ENCODE peak calls at places on chromosome 10, in ten cellular contexts. One of them, this sample, is unnamed.

GRCh38 chr10:100346351-100346764 is 675 bp upstream of the SCD start:
- DNase-seq in A549: peak; percentile 75
- DNase-seq in fibroblast of lung: peak; percentile 77
- DNase-seq in thoracic aorta: no peak
- DNase-seq in lower lobe of right lung: peak; percentile 83
- DNase-seq in fibroblast of the aortic adventitia: peak; percentile 63
- DNase-seq in heart left ventricle: peak; percentile 67
- DNase-seq in CD4-positive, CD25-positive, alpha-beta regulatory T cell: peak; percentile 36
- DNase-seq in AG04450: peak; percentile 27
- DNase-seq in aorta: peak; percentile 91
- DNase-seq in this sample: peak; percentile 73

GRCh38 chr10:22682237-22683192 is 31.9 kb downstream of the PIP4K2A start:
- DNase-seq in fibroblast of the aortic adventitia: peak; percentile 66
- DNase-seq in aorta: no peak
- DNase-seq in thoracic aorta: no peak
- DNase-seq in AG04450: no peak
- DNase-seq in A549: peak; percentile 53
- DNase-seq in lower lobe of right lung: peak; percentile 47
- DNase-seq in fibroblast of lung: peak; percentile 51
- DNase-seq in heart left ventricle: no peak
- DNase-seq in CD4-positive, CD25-positive, alpha-beta regulatory T cell: peak; percentile 31
- DNase-seq in this sample: peak; percentile 88

GRCh38 chr10:79248341-79248931 is 98.8 kb upstream of the PPIF start:
- DNase-seq in aorta: peak; percentile 88
- DNase-seq in thoracic aorta: no peak
- DNase-seq in A549: no peak
- DNase-seq in AG04450: no peak
- DNase-seq in fibroblast of lung: no peak
- DNase-seq in heart left ventricle: peak; percentile 68
- DNase-seq in fibroblast of the aortic adventitia: no peak
- DNase-seq in CD4-positive, CD25-positive, alpha-beta regulatory T cell: no peak
- DNase-seq in lower lobe of right lung: peak; percentile 77
- DNase-seq in this sample: peak; percentile 94

GRCh38 chr10:79014796-79015195 is 54.0 kb upstream of the ZMIZ1 start:
- DNase-seq in lower lobe of right lung: no peak
- DNase-seq in heart left ventricle: no peak
- DNase-seq in AG04450: no peak
- DNase-seq in CD4-positive, CD25-positive, alpha-beta regulatory T cell: no peak
- DNase-seq in aorta: no peak
- DNase-seq in fibroblast of lung: no peak
- DNase-seq in A549: no peak
- DNase-seq in thoracic aorta: no peak
- DNase-seq in fibroblast of the aortic adventitia: no peak
- DNase-seq in this sample: no peak

GRCh38 chr10:103353281-103353680 is 2.3 kb upstream of the PCGF6 start:
- DNase-seq in fibroblast of lung: no peak
- DNase-seq in CD4-positive, CD25-positive, alpha-beta regulatory T cell: no peak
- DNase-seq in fibroblast of the aortic adventitia: no peak
- DNase-seq in heart left ventricle: no peak
- DNase-seq in A549: peak; percentile 37
- DNase-seq in lower lobe of right lung: no peak
- DNase-seq in AG04450: no peak
- DNase-seq in thoracic aorta: no peak
- DNase-seq in aorta: no peak
- DNase-seq in this sample: no peak

GRCh38 chr10:114665406-114665805 is 7.3 kb upstream of the ABLIM1 start:
- DNase-seq in lower lobe of right lung: no peak
- DNase-seq in fibroblast of lung: no peak
- DNase-seq in A549: no peak
- DNase-seq in fibroblast of the aortic adventitia: no peak
- DNase-seq in thoracic aorta: no peak
- DNase-seq in AG04450: no peak
- DNase-seq in aorta: no peak
- DNase-seq in heart left ventricle: no peak
- DNase-seq in CD4-positive, CD25-positive, alpha-beta regulatory T cell: no peak
- DNase-seq in this sample: no peak

GRCh38 chr10:69839696-69840345 is 38.1 kb downstream of the COL13A1 start:
- DNase-seq in fibroblast of the aortic adventitia: no peak
- DNase-seq in fibroblast of lung: peak; percentile 55
- DNase-seq in heart left ventricle: peak; percentile 33
- DNase-seq in lower lobe of right lung: no peak
- DNase-seq in AG04450: no peak
- DNase-seq in aorta: no peak
- DNase-seq in thoracic aorta: no peak
- DNase-seq in CD4-positive, CD25-positive, alpha-beta regulatory T cell: no peak
- DNase-seq in A549: no peak
- DNase-seq in this sample: peak; percentile 77

GRCh38 chr10:17109475-17110207 is 20.0 kb downstream of the CUBN start:
- DNase-seq in aorta: no peak
- DNase-seq in lower lobe of right lung: no peak
- DNase-seq in CD4-positive, CD25-positive, alpha-beta regulatory T cell: no peak
- DNase-seq in fibroblast of the aortic adventitia: peak; percentile 71
- DNase-seq in fibroblast of lung: peak; percentile 82
- DNase-seq in heart left ventricle: no peak
- DNase-seq in thoracic aorta: no peak
- DNase-seq in A549: peak; percentile 19
- DNase-seq in AG04450: peak; percentile 23
- DNase-seq in this sample: peak; percentile 82

GRCh38 chr10:110496553-110497437 is 912 bp upstream of the DUSP5 start:
- DNase-seq in A549: no peak
- DNase-seq in heart left ventricle: no peak
- DNase-seq in fibroblast of the aortic adventitia: no peak
- DNase-seq in aorta: no peak
- DNase-seq in AG04450: no peak
- DNase-seq in fibroblast of lung: peak; percentile 51
- DNase-seq in CD4-positive, CD25-positive, alpha-beta regulatory T cell: no peak
- DNase-seq in lower lobe of right lung: no peak
- DNase-seq in thoracic aorta: peak; percentile 45
- DNase-seq in this sample: no peak

GRCh38 chr10:48527691-48528212 is 77.1 kb downstream of the ARHGAP22 start:
- DNase-seq in AG04450: no peak
- DNase-seq in fibroblast of lung: no peak
- DNase-seq in CD4-positive, CD25-positive, alpha-beta regulatory T cell: no peak
- DNase-seq in fibroblast of the aortic adventitia: no peak
- DNase-seq in aorta: no peak
- DNase-seq in A549: no peak
- DNase-seq in heart left ventricle: no peak
- DNase-seq in thoracic aorta: no peak
- DNase-seq in lower lobe of right lung: no peak
- DNase-seq in this sample: no peak

GRCh38 chr10:48525113-48525512 is 79.8 kb downstream of the ARHGAP22 start:
- DNase-seq in thoracic aorta: no peak
- DNase-seq in AG04450: no peak
- DNase-seq in A549: no peak
- DNase-seq in fibroblast of lung: no peak
- DNase-seq in aorta: no peak
- DNase-seq in heart left ventricle: no peak
- DNase-seq in fibroblast of the aortic adventitia: no peak
- DNase-seq in lower lobe of right lung: no peak
- DNase-seq in CD4-positive, CD25-positive, alpha-beta regulatory T cell: no peak
- DNase-seq in this sample: no peak

GRCh38 chr10:48526846-48527505 is 77.9 kb downstream of the ARHGAP22 start:
- DNase-seq in AG04450: no peak
- DNase-seq in CD4-positive, CD25-positive, alpha-beta regulatory T cell: no peak
- DNase-seq in aorta: no peak
- DNase-seq in lower lobe of right lung: no peak
- DNase-seq in A549: no peak
- DNase-seq in heart left ventricle: no peak
- DNase-seq in fibroblast of the aortic adventitia: peak; percentile 22
- DNase-seq in thoracic aorta: no peak
- DNase-seq in fibroblast of lung: no peak
- DNase-seq in this sample: no peak

GRCh38 chr10:48526371-48526821 is 78.5 kb downstream of the ARHGAP22 start:
- DNase-seq in aorta: no peak
- DNase-seq in A549: no peak
- DNase-seq in thoracic aorta: no peak
- DNase-seq in CD4-positive, CD25-positive, alpha-beta regulatory T cell: no peak
- DNase-seq in lower lobe of right lung: no peak
- DNase-seq in heart left ventricle: no peak
- DNase-seq in fibroblast of lung: peak; percentile 57
- DNase-seq in fibroblast of the aortic adventitia: peak; percentile 87
- DNase-seq in AG04450: peak; percentile 66
- DNase-seq in this sample: peak; percentile 96

DNA sequence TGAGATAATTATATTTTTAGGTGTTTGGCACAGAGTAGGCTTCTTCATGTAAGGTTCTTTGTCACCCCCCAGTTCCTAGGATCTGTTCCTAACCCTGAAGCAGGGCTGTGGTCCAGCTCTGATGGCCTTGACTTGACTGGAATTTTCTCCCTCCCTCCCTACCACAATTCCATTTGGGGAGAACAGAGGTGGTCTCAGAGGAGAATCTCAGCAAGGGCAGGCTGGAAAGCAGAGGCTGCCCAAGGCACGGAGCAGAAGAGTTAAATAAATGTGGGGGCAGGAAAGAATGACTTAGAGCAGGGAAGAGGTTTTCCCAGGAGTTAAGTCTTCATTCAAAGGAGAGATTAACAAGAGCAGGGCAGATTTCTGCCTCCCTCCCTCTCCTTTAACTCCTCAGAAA is 78.9 kb downstream of the ARHGAP22 start:
- DNase-seq in lower lobe of right lung: no peak
- DNase-seq in A549: no peak
- DNase-seq in heart left ventricle: no peak
- DNase-seq in thoracic aorta: no peak
- DNase-seq in fibroblast of lung: no peak
- DNase-seq in CD4-positive, CD25-positive, alpha-beta regulatory T cell: no peak
- DNase-seq in fibroblast of the aortic adventitia: no peak
- DNase-seq in aorta: no peak
- DNase-seq in AG04450: no peak
- DNase-seq in this sample: no peak
- H3K4me3 ChIP-seq in lower lobe of right lung: no peak overlapping the region
- H3K4me3 ChIP-seq in A549: no peak overlapping the region
- H3K4me3 ChIP-seq in heart left ventricle: no peak overlapping the region
- H3K4me3 ChIP-seq in thoracic aorta: no peak overlapping the region
- H3K4me3 ChIP-seq in fibroblast of lung: no peak overlapping the region
- H3K4me3 ChIP-seq in CD4-positive, CD25-positive, alpha-beta regulatory T cell: no peak overlapping the region
- H3K4me3 ChIP-seq in fibroblast of the aortic adventitia: peak overlapping the region; percentile 42
- H3K4me3 ChIP-seq in aorta: no peak overlapping the region
- H3K4me3 ChIP-seq in AG04450: peak overlapping the region; percentile 37
- H3K4me3 ChIP-seq in this sample: no peak overlapping the region

GRCh38 chr10:82544377-82544776 is 669.4 kb downstream of the NRG3 start:
- DNase-seq in aorta: no peak
- DNase-seq in CD4-positive, CD25-positive, alpha-beta regulatory T cell: no peak
- DNase-seq in fibroblast of the aortic adventitia: no peak
- DNase-seq in fibroblast of lung: no peak
- DNase-seq in heart left ventricle: no peak
- DNase-seq in thoracic aorta: no peak
- DNase-seq in A549: no peak
- DNase-seq in AG04450: no peak
- DNase-seq in lower lobe of right lung: no peak
- DNase-seq in this sample: no peak
- H3K4me3 ChIP-seq in aorta: no peak overlapping the region
- H3K4me3 ChIP-seq in CD4-positive, CD25-positive, alpha-beta regulatory T cell: no peak overlapping the region
- H3K4me3 ChIP-seq in fibroblast of the aortic adventitia: no peak overlapping the region
- H3K4me3 ChIP-seq in fibroblast of lung: no peak overlapping the region
- H3K4me3 ChIP-seq in heart left ventricle: no peak overlapping the region
- H3K4me3 ChIP-seq in thoracic aorta: no peak overlapping the region
- H3K4me3 ChIP-seq in A549: no peak overlapping the region
- H3K4me3 ChIP-seq in AG04450: no peak overlapping the region
- H3K4me3 ChIP-seq in lower lobe of right lung: no peak overlapping the region
- H3K4me3 ChIP-seq in this sample: no peak overlapping the region

DNA sequence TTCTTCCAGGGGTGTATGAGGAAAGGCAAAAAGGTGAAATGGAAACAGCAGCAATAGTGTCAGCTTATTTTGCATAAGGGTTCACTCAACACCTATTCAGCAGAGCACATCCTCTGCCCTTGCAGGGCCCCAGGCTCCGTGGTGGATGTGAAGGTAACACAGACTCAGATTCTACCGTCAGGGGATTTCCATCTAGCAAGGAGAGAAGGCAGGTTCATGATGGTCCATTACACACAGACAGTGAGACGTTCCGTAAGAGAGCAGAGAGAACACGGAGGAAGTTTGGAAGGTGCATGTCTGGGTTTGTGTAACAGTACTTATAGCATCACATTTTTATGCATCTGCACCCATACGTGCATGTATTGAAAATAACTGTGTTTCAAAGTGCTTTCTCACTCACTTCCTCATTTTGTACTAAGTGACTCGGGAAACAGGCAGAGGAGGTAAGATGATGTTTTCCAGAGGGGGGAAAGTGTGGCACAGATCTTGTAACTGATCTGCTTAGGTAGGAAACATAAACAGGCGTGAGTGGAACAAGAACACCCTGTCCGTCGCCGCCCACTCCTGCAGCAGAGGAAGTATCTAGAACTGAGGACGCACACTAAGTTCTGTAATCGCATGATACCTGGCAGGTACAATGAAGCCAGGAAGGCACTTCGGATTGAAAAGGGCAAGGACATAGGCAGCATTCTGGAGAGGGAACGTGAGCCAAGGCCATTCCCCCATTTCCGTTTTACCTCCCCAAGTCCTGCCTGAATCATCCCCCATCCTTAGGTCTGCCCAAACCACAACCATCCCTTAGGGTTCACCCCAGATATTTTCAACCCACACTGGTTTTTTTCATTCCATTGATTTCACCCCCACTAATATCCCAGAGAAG is 1.0 kb upstream of the ENO4 start:
- DNase-seq in heart left ventricle: no peak
- DNase-seq in thoracic aorta: no peak
- DNase-seq in aorta: no peak
- DNase-seq in fibroblast of the aortic adventitia: no peak
- DNase-seq in CD4-positive, CD25-positive, alpha-beta regulatory T cell: peak; percentile 7
- DNase-seq in lower lobe of right lung: no peak
- DNase-seq in A549: no peak
- DNase-seq in AG04450: no peak
- DNase-seq in fibroblast of lung: no peak
- DNase-seq in this sample: peak; percentile 39
- H3K4me3 ChIP-seq in heart left ventricle: peak overlapping the region; percentile 40
- H3K4me3 ChIP-seq in thoracic aorta: peak overlapping the region; percentile 74
- H3K4me3 ChIP-seq in aorta: no peak overlapping the region
- H3K4me3 ChIP-seq in fibroblast of the aortic adventitia: peak overlapping the region; percentile 70
- H3K4me3 ChIP-seq in CD4-positive, CD25-positive, alpha-beta regulatory T cell: peak overlapping the region; percentile 78
- H3K4me3 ChIP-seq in lower lobe of right lung: peak overlapping the region; percentile 72
- H3K4me3 ChIP-seq in A549: peak overlapping the region; percentile 82
- H3K4me3 ChIP-seq in AG04450: peak overlapping the region; percentile 75
- H3K4me3 ChIP-seq in fibroblast of lung: no peak overlapping the region
- H3K4me3 ChIP-seq in this sample: peak overlapping the region; percentile 62

DNA sequence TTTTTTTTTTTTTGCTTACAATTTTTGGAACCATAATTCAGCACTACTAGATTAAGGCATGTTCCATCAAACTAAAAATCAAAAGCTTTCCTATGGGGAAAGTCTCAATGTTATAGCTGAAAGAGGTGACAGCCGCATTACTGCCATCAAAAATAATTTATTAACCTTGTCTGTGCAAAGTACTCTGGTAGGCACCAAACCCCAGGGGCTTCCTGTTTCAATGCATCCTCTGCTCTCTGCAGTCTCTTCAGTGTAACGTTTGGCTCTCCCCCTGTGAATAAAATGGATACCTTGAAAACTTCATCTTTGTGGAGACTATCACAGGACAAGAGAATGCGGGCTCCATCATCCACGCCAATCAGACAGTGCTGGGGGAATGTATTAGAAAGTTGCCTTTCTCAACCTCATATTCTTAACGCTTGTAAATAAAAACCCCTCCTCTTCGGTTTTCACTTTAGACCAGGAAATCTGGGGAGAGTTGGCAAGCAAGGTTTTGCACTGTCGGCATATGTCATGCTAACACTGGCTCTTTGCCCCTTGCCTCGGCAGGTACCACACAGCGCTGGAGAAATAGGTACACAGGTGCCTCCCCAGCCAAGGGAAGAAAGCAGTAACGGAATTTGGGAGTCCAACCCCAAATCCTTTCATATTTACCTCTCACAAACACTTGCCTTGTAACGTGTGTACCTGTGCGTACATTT is 1.6 kb upstream of the NRG3 start:
- DNase-seq in lower lobe of right lung: no peak
- DNase-seq in aorta: no peak
- DNase-seq in CD4-positive, CD25-positive, alpha-beta regulatory T cell: no peak
- DNase-seq in fibroblast of the aortic adventitia: no peak
- DNase-seq in thoracic aorta: no peak
- DNase-seq in fibroblast of lung: no peak
- DNase-seq in heart left ventricle: no peak
- DNase-seq in AG04450: no peak
- DNase-seq in A549: no peak
- DNase-seq in this sample: no peak
- H3K4me3 ChIP-seq in lower lobe of right lung: no peak overlapping the region
- H3K4me3 ChIP-seq in aorta: no peak overlapping the region
- H3K4me3 ChIP-seq in CD4-positive, CD25-positive, alpha-beta regulatory T cell: no peak overlapping the region
- H3K4me3 ChIP-seq in fibroblast of the aortic adventitia: no peak overlapping the region
- H3K4me3 ChIP-seq in thoracic aorta: no peak overlapping the region
- H3K4me3 ChIP-seq in fibroblast of lung: no peak overlapping the region
- H3K4me3 ChIP-seq in heart left ventricle: peak overlapping the region; percentile 24
- H3K4me3 ChIP-seq in AG04450: no peak overlapping the region
- H3K4me3 ChIP-seq in A549: no peak overlapping the region
- H3K4me3 ChIP-seq in this sample: no peak overlapping the region